ENCODE peak calls at places on chromosome 21, in ten cellular contexts. Z is heart left ventricle, W is LNCaP clone FGC, L is upper lobe of right lung, B is SK-N-SH, X is dorsolateral prefrontal cortex, N is GM12864, Y is AG09309, H is colonic mucosa, D is body of pancreas. G is an unnamed sample.

GRCh38 chr21:33541756-33542639 is at the start of gene GART:
- DNase-seq in B (peak), D (peak), L (peak), X (peak), H (peak), Z (peak), Y (no peak), N (no peak), W (no peak), G (peak)

GRCh38 chr21:25717491-25718139 is 17.1 kb downstream of the ATP5PF start:
- DNase-seq in Z (no peak), Y (no peak), H (no peak), W (no peak), X (no peak), N (no peak), B (no peak), D (no peak), L (no peak), G (peak)

GRCh38 chr21:25691931-25692330 is 42.8 kb downstream of the ATP5PF start:
- DNase-seq in L (no peak), Z (no peak), W (no peak), D (no peak), N (no peak), Y (no peak), X (no peak), H (no peak), B (no peak), G (no peak)

GRCh38 chr21:35578831-35579470 is 481.4 kb downstream of the SETD4 start:
- DNase-seq in Z (no peak), N (no peak), B (no peak), X (no peak), Y (peak), D (no peak), W (no peak), L (no peak), H (no peak), G (no peak)

GRCh38 chr21:43603641-43604504 is 55.4 kb downstream of the HSF2BP start:
- DNase-seq in H (no peak), B (peak), X (no peak), Z (no peak), Y (no peak), D (no peak), N (no peak), L (no peak), W (no peak), G (no peak)

GRCh38 chr21:39137248-39138186 is 45.7 kb downstream of the PSMG1 start:
- DNase-seq in W (no peak), Z (no peak), Y (peak), L (no peak), X (no peak), N (no peak), B (peak), H (no peak), D (no peak), G (no peak)

GRCh38 chr21:34340062-34340461 is 23.7 kb upstream of the KCNE2 start:
- DNase-seq in D (no peak), L (no peak), Y (no peak), W (no peak), X (no peak), B (no peak), H (no peak), Z (no peak), N (no peak), G (no peak)

GRCh38 chr21:21715286-21715969 is 717.2 kb downstream of the NCAM2 start:
- DNase-seq in W (no peak), B (no peak), X (no peak), N (no peak), H (no peak), Z (no peak), Y (no peak), D (no peak), L (no peak), G (peak)

GRCh38 chr21:32083175-32083574 is 195.7 kb downstream of the MIS18A start:
- DNase-seq in H (no peak), B (peak), X (no peak), N (no peak), D (no peak), Y (no peak), L (no peak), W (no peak), Z (no peak), G (peak)

GRCh38 chr21:26964379-26964778 is 2.5 kb downstream of the ADAMTS5 start:
- DNase-seq in W (no peak), B (no peak), Y (no peak), N (no peak), H (peak), X (no peak), Z (peak), D (peak), L (no peak), G (no peak)

GRCh38 chr21:16069713-16070112 is 339.9 kb downstream of the USP25 start:
- DNase-seq in H (no peak), B (no peak), Z (no peak), X (no peak), D (no peak), Y (no peak), L (no peak), W (no peak), N (no peak), G (no peak)

GRCh38 chr21:31172328-31172727 is 134.1 kb upstream of the KRTAP19-8 start:
- DNase-seq in Y (no peak), X (no peak), Z (no peak), W (no peak), N (no peak), B (no peak), H (no peak), D (no peak), L (no peak), G (no peak)

DNA sequence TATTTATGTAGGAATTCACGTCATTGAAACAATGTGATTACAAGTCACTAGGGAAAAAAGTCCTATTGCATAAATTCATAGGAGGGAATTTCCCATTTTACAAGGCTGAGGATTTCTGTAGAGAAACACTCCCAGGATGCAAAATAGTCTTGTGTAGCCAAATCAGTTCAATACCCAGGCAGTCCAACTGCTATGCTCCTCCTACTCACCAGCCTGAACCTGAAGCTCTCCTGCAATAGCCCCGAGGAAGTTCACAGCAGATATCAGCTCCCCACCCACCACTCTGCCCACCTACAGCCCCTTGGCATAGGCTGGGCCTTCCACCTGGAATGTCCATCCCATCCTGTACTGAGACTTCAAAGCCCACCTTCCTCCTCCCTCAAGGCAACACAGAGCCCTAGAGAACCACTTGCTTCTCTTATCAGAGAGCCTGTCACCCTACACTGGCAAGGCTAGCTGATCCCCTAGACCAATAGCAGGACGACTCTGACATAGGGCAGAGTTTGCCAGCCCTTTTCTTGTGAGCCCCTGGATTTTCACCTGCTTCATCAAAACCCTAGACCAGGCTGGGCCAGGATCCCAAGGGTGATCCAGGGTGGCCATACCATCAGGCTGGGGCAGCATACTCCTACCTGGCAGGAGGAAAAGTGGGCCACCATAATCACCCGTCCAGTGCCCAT is 1.5 kb downstream of the LSS start:
- DNase-seq in W (no peak), Z (no peak), X (no peak), D (peak), H (no peak), B (no peak), L (peak), N (no peak), Y (peak), G (peak)
- H3K4me3 ChIP-seq in W (peak), Z (peak), X (peak), D (no peak), H (peak), B (peak), L (peak), N (peak), Y (peak), G (peak)

GRCh38 chr21:42554251-42554937 is 40.7 kb downstream of the SLC37A1 start:
- DNase-seq in X (peak), Y (no peak), H (no peak), D (peak), W (no peak), B (no peak), Z (peak), L (peak), N (no peak), G (no peak)
- TF ChIP-seq CTCF in X (no peak), Y (no peak), H (no peak), D (no peak), W (no peak), B (no peak), Z (no peak), L (no peak), N (no peak), G (no peak)

GRCh38 chr21:41362605-41363369 is 960 bp downstream of the MX2 start:
- DNase-seq in B (no peak), N (no peak), Y (no peak), D (no peak), L (no peak), W (no peak), H (no peak), X (no peak), Z (no peak), G (no peak)
- H3K4me3 ChIP-seq in B (no peak), N (peak), Y (no peak), D (no peak), L (peak), W (no peak), H (peak), X (peak), Z (peak), G (no peak)

GRCh38 chr21:37915516-37915915 is 741 bp downstream of the KCNJ6 start:
- DNase-seq in Y (no peak), X (no peak), W (no peak), D (no peak), H (no peak), L (no peak), Z (no peak), B (peak), N (no peak), G (no peak)

GRCh38 chr21:37914211-37914900 is 1.9 kb downstream of the KCNJ6 start:
- DNase-seq in N (no peak), W (no peak), X (peak), Z (no peak), H (no peak), Y (no peak), B (peak), D (peak), L (peak), G (no peak)

GRCh38 chr21:37915941-37916794 is at the start of gene KCNJ6:
- DNase-seq in N (no peak), D (peak), Y (no peak), W (no peak), B (peak), Z (peak), H (no peak), X (peak), L (peak), G (no peak)

GRCh38 chr21:37917612-37918011 is 1.4 kb upstream of the KCNJ6 start:
- DNase-seq in L (no peak), X (no peak), Z (no peak), W (no peak), Y (no peak), H (no peak), D (no peak), B (no peak), N (no peak), G (no peak)

DNA sequence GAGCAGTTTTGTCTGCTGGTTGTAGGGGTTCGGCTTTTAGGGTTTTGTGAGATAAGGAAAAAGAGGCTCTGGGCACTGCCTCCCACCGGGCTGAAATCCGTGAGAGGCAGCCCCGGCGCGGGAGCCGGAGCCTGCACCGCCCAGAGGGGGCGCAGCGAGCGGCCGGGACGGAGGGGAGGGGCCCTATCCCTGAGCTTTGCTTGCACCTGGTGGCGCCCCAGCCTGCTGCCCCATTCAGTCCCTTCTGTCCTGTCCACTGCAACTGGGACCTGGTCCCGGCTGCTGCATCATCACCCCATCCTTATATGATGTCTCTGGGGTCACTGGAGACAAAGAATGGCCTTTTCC is 512 bp upstream of the KCNJ6 start:
- DNase-seq in L (no peak), X (no peak), D (peak), W (no peak), N (no peak), Z (no peak), Y (no peak), H (no peak), B (peak), G (no peak)
- TF ChIP-seq CTCF in L (no peak), X (no peak), D (no peak), W (no peak), N (no peak), Z (no peak), Y (no peak), H (peak), B (no peak), G (peak)

GRCh38 chr21:44872568-44873355 is 728 bp downstream of the PTTG1IP start:
- DNase-seq in W (no peak), B (peak), H (peak), Z (peak), Y (no peak), L (peak), N (no peak), X (peak), D (peak), G (no peak)
- H3K4me3 ChIP-seq in W (peak), B (peak), H (peak), Z (peak), Y (peak), L (peak), N (peak), X (peak), D (peak), G (peak)

GRCh38 chr21:41407541-41408460 is 18.2 kb upstream of the MX1 start:
- DNase-seq in W (no peak), Y (no peak), B (no peak), X (no peak), Z (no peak), N (no peak), D (no peak), L (no peak), H (no peak), G (no peak)

GRCh38 chr21:41410361-41410760 is 15.7 kb upstream of the MX1 start:
- DNase-seq in X (no peak), H (no peak), L (no peak), N (no peak), W (no peak), D (no peak), Y (no peak), B (no peak), Z (no peak), G (no peak)

GRCh38 chr21:41410767-41411448 is 15.1 kb upstream of the MX1 start:
- DNase-seq in H (no peak), D (no peak), Y (no peak), N (no peak), B (no peak), L (no peak), Z (no peak), X (no peak), W (no peak), G (no peak)

GRCh38 chr21:41406340-41406739 is 19.7 kb upstream of the MX1 start:
- DNase-seq in H (no peak), D (no peak), N (no peak), Z (no peak), Y (no peak), B (no peak), L (no peak), W (no peak), X (no peak), G (no peak)

DNA sequence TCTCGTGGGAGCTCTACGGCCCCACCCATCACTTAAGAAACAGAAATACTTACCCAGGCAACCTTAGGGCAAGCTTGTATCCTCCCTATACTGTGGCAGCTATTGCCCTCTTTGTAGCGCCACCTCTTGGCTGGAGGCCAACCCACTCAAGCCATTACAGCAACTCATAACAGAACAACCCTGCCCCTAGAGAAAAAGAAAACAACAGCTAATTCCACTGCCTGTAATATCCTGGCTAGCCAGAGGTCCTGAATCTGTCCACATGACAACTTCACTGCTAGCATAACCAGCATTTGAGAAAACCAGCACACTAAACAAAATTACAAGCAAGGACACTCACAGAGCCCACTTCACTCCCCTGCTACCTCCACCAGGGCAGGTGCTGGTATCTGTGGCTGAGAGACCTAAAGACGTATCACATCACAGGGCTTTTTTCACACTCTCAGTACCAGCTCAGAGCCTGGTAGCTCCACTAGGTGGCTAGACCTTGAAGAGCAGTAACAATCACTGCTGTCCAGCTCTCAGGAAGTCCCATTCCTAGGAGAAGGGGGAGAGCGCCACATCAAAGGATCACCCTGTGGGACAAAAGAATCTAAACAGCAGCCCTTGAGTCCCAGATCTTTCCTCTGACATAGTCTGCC is 14.5 kb upstream of the MX1 start:
- DNase-seq in L (peak), N (no peak), B (no peak), Y (no peak), D (peak), W (no peak), X (no peak), Z (no peak), H (peak), G (no peak)
- TF ChIP-seq CTCF in L (peak), N (peak), B (no peak), Y (peak), D (peak), W (no peak), X (no peak), Z (peak), H (no peak), G (peak)

DNA sequence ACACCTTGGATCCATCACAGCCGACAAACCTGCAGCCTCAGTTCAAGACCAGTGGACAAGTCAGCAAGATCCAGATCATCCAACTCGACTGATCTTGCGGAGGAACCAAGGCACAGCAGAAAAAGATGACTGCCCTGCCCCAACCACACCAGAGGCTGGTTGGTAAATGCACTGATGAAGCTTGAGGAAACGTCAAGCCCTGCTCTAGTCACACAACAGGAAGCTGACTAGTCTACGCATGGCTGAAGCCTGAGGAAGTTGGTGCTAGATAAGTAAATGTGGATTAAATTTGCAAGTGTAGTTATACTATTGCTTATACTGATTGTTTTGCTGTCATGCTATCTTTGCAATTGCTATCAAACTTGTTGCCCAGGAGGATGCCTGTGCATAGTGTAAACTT is 89.0 kb downstream of the LIPI start:
- DNase-seq in N (no peak), D (no peak), W (no peak), L (no peak), Z (no peak), B (no peak), Y (no peak), X (no peak), H (no peak), G (no peak)
- H3K4me3 ChIP-seq in N (no peak), D (no peak), W (no peak), L (no peak), Z (no peak), B (no peak), Y (no peak), X (no peak), H (no peak), G (no peak)

G was measured in retinal pigment epithelial cell.